ENCODE peak calls at places on chromosomes 2 and 18, in seven cellular contexts. C, Z, Q, U, J, L and P are unnamed samples.

GRCh38 chr2:134469516-134470115 is 215.7 kb downstream of the MGAT5 start:
- DNase-seq in C (no peak), Z (no peak), Q (no peak), U (no peak), J (no peak), L (no peak), P (no peak)

GRCh38 chr2:100953406-100954043 is 48.6 kb upstream of the RPL31 start:
- DNase-seq in C (no peak), Z (no peak), Q (no peak), U (no peak), J (no peak), L (no peak), P (no peak)

GRCh38 chr2:48753228-48753627 is 2.3 kb downstream of the LHCGR start:
- DNase-seq in C (no peak), Z (no peak), Q (no peak), U (no peak), J (no peak), L (no peak), P (no peak)

GRCh38 chr2:126644630-126645191 is 11.2 kb upstream of the GYPC start:
- DNase-seq in C (no peak), Z (no peak), Q (no peak), U (no peak), J (no peak), L (no peak), P (peak)

GRCh38 chr2:148201075-148202004 is 180.4 kb downstream of the MBD5 start:
- DNase-seq in C (peak), Z (peak), Q (peak), U (peak), J (peak), L (peak), P (no peak)

GRCh38 chr2:232897971-232898408 is 27.9 kb downstream of the SNORC start:
- DNase-seq in C (no peak), Z (no peak), Q (no peak), U (no peak), J (no peak), L (no peak), P (no peak)

GRCh38 chr2:30412392-30413321 is 34.4 kb upstream of the LCLAT1 start:
- DNase-seq in C (no peak), Z (no peak), Q (no peak), U (no peak), J (no peak), L (peak), P (no peak)

GRCh38 chr2:119222213-119222612 is 1.4 kb upstream of the STEAP3 start:
- DNase-seq in C (no peak), Z (no peak), Q (no peak), U (no peak), J (no peak), L (no peak), P (peak)

GRCh38 chr2:239121600-239122012 is 273.7 kb downstream of the TWIST2 start:
- DNase-seq in C (no peak), Z (no peak), Q (no peak), U (no peak), J (no peak), L (peak), P (no peak)

GRCh38 chr18:49725809-49726514 is 87.4 kb downstream of the ACAA2 start:
- DNase-seq in C (peak), Z (peak), Q (peak), U (peak), J (peak), L (peak), P (no peak)
- TF ChIP-seq CTCF in C (peak), Z (no peak), Q (no peak), U (no peak), J (no peak), L (peak), P (no peak)

GRCh38 chr18:11872479-11873136 is 21.4 kb downstream of the CHMP1B start:
- DNase-seq in C (peak), Z (peak), Q (no peak), U (peak), J (peak), L (no peak), P (no peak)
- TF ChIP-seq CTCF in C (peak), Z (peak), Q (peak), U (peak), J (peak), L (peak), P (peak)

DNA sequence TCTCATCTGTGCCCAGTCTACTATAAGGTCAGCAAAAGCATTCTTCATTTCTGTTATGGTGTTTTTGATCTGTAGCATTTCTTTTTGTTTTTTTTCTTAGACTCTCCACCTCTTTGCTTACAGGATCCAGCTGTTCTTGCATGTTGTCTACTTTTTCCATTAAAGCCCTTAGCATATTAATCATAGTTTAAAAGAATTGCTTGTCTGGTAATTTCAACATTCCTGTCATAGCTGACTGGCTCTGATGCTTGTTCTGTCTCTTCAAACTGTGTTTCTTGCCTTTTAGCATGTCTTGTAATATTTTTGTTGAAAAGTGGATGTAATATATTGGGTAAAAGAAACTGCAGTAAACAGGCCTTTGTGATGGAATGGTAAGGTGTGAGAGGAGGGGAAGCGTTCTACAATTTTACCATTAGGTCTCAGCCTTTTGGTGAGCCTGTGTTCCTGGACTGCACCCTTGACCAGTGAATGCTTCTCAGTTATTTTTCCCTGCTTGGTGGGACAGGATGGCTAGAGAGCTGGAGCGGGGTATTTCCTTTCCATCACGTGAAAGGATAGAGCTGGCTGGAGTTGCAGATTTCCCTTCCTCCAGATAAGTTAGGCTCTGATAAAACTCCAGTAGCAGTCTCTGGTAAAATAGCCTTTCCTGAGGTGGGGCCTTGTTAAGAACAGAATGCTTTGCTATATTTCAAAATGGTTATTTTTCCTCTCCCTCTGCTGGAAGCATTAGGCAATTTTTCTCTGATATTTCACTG is 65.4 kb downstream of the PLA2R1 start:
- DNase-seq in C (peak), Z (peak), Q (peak), U (no peak), J (no peak), L (no peak), P (no peak)
- TF ChIP-seq CTCF in C (no peak), Z (no peak), Q (no peak), U (no peak), J (no peak), L (peak), P (no peak)

GRCh38 chr2:60118061-60118460 is 435.4 kb downstream of the BCL11A start:
- DNase-seq in C (no peak), Z (no peak), Q (no peak), U (no peak), J (no peak), L (no peak), P (no peak)
- TF ChIP-seq CTCF in C (no peak), Z (no peak), Q (no peak), U (no peak), J (no peak), L (no peak), P (no peak)

GRCh38 chr2:156540706-156541105 is 104.5 kb downstream of the GPD2 start:
- DNase-seq in C (no peak), Z (no peak), Q (no peak), U (no peak), J (no peak), L (no peak), P (no peak)
- TF ChIP-seq CTCF in C (no peak), Z (no peak), Q (no peak), U (no peak), J (no peak), L (no peak), P (no peak)